ENCODE peak calls at places on chromosomes 13 and 19, in six cellular contexts. E is heart right ventricle, V is cardiac muscle cell, U is nephron progenitor cell, F is psoas muscle, Q is T-helper 22 cell. G is an unnamed sample.

GRCh38 chr13:101916108-101916757 is 463.8 kb downstream of the ITGBL1 start:
- DNase-seq in E (peak; percentile 40), V (peak; percentile 63), F (no peak), U (peak; percentile 71), Q (no peak), G (peak; percentile 79)

GRCh38 chr13:93859666-93860065 is 619.8 kb downstream of the DCT start:
- DNase-seq in U (no peak), Q (no peak), E (no peak), F (no peak), V (no peak), G (no peak)

GRCh38 chr13:101655435-101655834 is 203.0 kb downstream of the ITGBL1 start:
- DNase-seq in Q (no peak), F (no peak), E (no peak), V (no peak), U (no peak), G (no peak)

GRCh38 chr13:103694471-103694870 is 628.3 kb upstream of the SLC10A2 start:
- DNase-seq in V (peak; percentile 60), F (no peak), E (no peak), U (no peak), Q (no peak), G (peak; percentile 16)

GRCh38 chr13:109140777-109141354 is 511.5 kb downstream of the MYO16 start:
- DNase-seq in U (no peak), E (no peak), F (no peak), Q (no peak), V (no peak), G (no peak)

GRCh38 chr13:99064624-99065249 is 86.9 kb upstream of the DOCK9 start:
- DNase-seq in V (no peak), F (no peak), Q (no peak), E (no peak), U (peak; percentile 24), G (no peak)

GRCh38 chr13:26379831-26380230 is 125.9 kb downstream of the CDK8 start:
- DNase-seq in E (no peak), Q (no peak), V (no peak), U (no peak), F (no peak), G (no peak)

GRCh38 chr13:32734511-32734910 is 148.3 kb downstream of the PDS5B start:
- DNase-seq in E (no peak), Q (no peak), F (no peak), U (no peak), V (peak; percentile 3), G (no peak)

GRCh38 chr13:113545455-113545930 is 39.1 kb upstream of the TFDP1 start:
- DNase-seq in F (no peak), E (no peak), V (no peak), Q (no peak), U (no peak), G (peak; percentile 51)

GRCh38 chr19:48120505-48120904 is 9.9 kb upstream of the PLA2G4C start:
- DNase-seq in E (no peak), Q (no peak), F (no peak), V (no peak), U (no peak), G (no peak)

GRCh38 chr19:13163609-13164364 is 13.6 kb downstream of the IER2 start:
- DNase-seq in V (peak; percentile 54), Q (no peak), F (peak; percentile 78), U (peak; percentile 82), E (peak; percentile 70), G (peak; percentile 87)

GRCh38 chr13:112441779-112442310 is 65.7 kb downstream of the SPACA7 start:
- DNase-seq in V (no peak), Q (no peak), E (no peak), F (no peak), U (no peak), G (peak; percentile 26)

GRCh38 chr19:19304186-19304975 is 15.9 kb downstream of the SUGP1 start:
- DNase-seq in F (no peak), V (no peak), E (peak; percentile 47), U (no peak), Q (no peak), G (no peak)

GRCh38 chr13:50130686-50131051 is 115.4 kb downstream of the KCNRG start:
- DNase-seq in Q (no peak), V (peak; percentile 41), U (peak; percentile 48), E (no peak), F (peak; percentile 67), G (peak; percentile 69)

GRCh38 chr19:29549105-29550070 is 23.6 kb downstream of the VSTM2B start:
- DNase-seq in U (no peak), Q (no peak), F (no peak), E (no peak), V (no peak), G (peak; percentile 34)

GRCh38 chr19:17576758-17577532 is 21.5 kb downstream of the COLGALT1 start:
- DNase-seq in E (peak; percentile 47), U (peak; percentile 97), F (peak; percentile 80), V (peak; percentile 97), Q (no peak), G (peak; percentile 99)

GRCh38 chr13:100549316-100549715 is 39.3 kb downstream of the GGACT start:
- DNase-seq in Q (no peak), V (no peak), F (no peak), U (no peak), E (no peak), G (peak; percentile 37)

GRCh38 chr13:24625870-24626419 is 54.3 kb upstream of the ATP12A start:
- DNase-seq in F (no peak), V (no peak), E (no peak), Q (no peak), U (no peak), G (no peak)

GRCh38 chr19:32318884-32319520 is 26.4 kb upstream of the ZNF507 start:
- DNase-seq in Q (no peak), V (peak; percentile 42), F (no peak), U (peak; percentile 37), E (no peak), G (peak; percentile 78)

GRCh38 chr19:3443840-3444694 is 36.3 kb downstream of the SMIM24 start:
- DNase-seq in F (no peak), U (peak; percentile 72), V (peak; percentile 40), Q (no peak), E (peak; percentile 71), G (peak; percentile 94)

GRCh38 chr13:51550151-51550550 is 34.1 kb upstream of the WDFY2 start:
- DNase-seq in U (no peak), Q (no peak), V (no peak), F (no peak), E (no peak), G (no peak)

GRCh38 chr19:56837492-56837891 is 3.0 kb downstream of the PEG3 start:
- DNase-seq in U (no peak), F (peak; percentile 81), E (peak; percentile 76), V (no peak), Q (no peak), G (peak; percentile 26)

GRCh38 chr19:23762884-23763711 is 4.4 kb upstream of the ZNF681 start:
- DNase-seq in U (peak; percentile 87), V (peak; percentile 95), F (peak; percentile 79), Q (peak; percentile 75), E (peak; percentile 87), G (peak; percentile 89)

GRCh38 chr13:78593652-78594494 is 9.5 kb downstream of the POU4F1 start:
- DNase-seq in F (no peak), E (no peak), U (no peak), Q (no peak), V (no peak), G (peak; percentile 51)

GRCh38 chr19:42352216-42352892 is 26.9 kb downstream of the MEGF8 start:
- DNase-seq in U (no peak), E (no peak), F (no peak), V (no peak), Q (no peak), G (peak; percentile 44)

GRCh38 chr13:113129921-113130750 is 7.5 kb downstream of the F10 start:
- DNase-seq in F (peak; percentile 56), E (peak; percentile 73), Q (no peak), V (no peak), U (no peak), G (no peak)

GRCh38 chr13:95325485-95325884 is 24.2 kb upstream of the ABCC4 start:
- DNase-seq in U (no peak), F (no peak), V (no peak), Q (no peak), E (no peak), G (no peak)

GRCh38 chr19:7440188-7440975 is 48.5 kb downstream of the PEX11G start:
- DNase-seq in F (no peak), E (no peak), Q (no peak), V (no peak), U (no peak), G (peak; percentile 27)